ENCODE peak calls at places on chromosomes 6 and 20, in six cellular contexts. P is uterus, R is K562, T is transverse colon, O is psoas muscle, L is left ventricle myocardium inferior. Y is an unnamed sample. For H3K9me3, the result is how much of the 10 kb centered on the place peaks cover.

GRCh38 chr20:50353289-50353961 is 156.8 kb upstream of the PTPN1 start:
- DNase-seq in P (no peak), R (no peak), T (no peak), O (no peak), L (peak), Y (no peak)

GRCh38 chr6:10441004-10441654 is 26.3 kb upstream of the TFAP2A start:
- DNase-seq in P (no peak), R (no peak), T (no peak), O (no peak), L (no peak), Y (no peak)

GRCh38 chr20:37381621-37382538 is 35.9 kb downstream of the SRC start:
- DNase-seq in P (no peak), R (no peak), T (no peak), O (no peak), L (no peak), Y (peak)

GRCh38 chr6:118869894-118870665 is 23.9 kb upstream of the ASF1A start:
- DNase-seq in P (no peak), R (no peak), T (no peak), O (no peak), L (no peak), Y (no peak)

GRCh38 chr20:11063459-11063858 is 389.7 kb upstream of the JAG1 start:
- DNase-seq in P (no peak), R (no peak), T (no peak), O (no peak), L (no peak), Y (no peak)

GRCh38 chr6:152355166-152355565 is 282.0 kb downstream of the SYNE1 start:
- DNase-seq in P (no peak), R (no peak), T (no peak), O (no peak), L (no peak), Y (no peak)

GRCh38 chr20:44137210-44137781 is 49.7 kb downstream of the JPH2 start:
- DNase-seq in P (peak), R (no peak), T (peak), O (peak), L (peak), Y (no peak)

GRCh38 chr6:116210750-116211425 is 43.0 kb downstream of the TSPYL4 start:
- DNase-seq in P (no peak), R (no peak), T (no peak), O (peak), L (peak), Y (peak)

GRCh38 chr20:1423625-1424106 is 30.8 kb upstream of the FKBP1A start:
- DNase-seq in P (no peak), R (peak), T (peak), O (no peak), L (no peak), Y (no peak)

GRCh38 chr6:135280375-135281136 is 99.4 kb downstream of the MYB start:
- DNase-seq in P (no peak), R (no peak), T (no peak), O (no peak), L (no peak), Y (no peak)

GRCh38 chr6:18179770-18180393 is 24.7 kb downstream of the KDM1B start:
- DNase-seq in P (no peak), R (no peak), T (peak), O (no peak), L (peak), Y (peak)

GRCh38 chr20:3572151-3572550 is 91.0 kb downstream of the GFRA4 start:
- DNase-seq in P (no peak), R (no peak), T (no peak), O (no peak), L (no peak), Y (no peak)

GRCh38 chr6:38058022-38058421 is 238.5 kb downstream of the ZFAND3 start:
- DNase-seq in P (no peak), R (no peak), T (no peak), O (no peak), L (no peak), Y (no peak)

GRCh38 chr6:16089232-16089843 is 39.5 kb upstream of the MYLIP start:
- DNase-seq in P (no peak), R (no peak), T (no peak), O (no peak), L (no peak), Y (no peak)

GRCh38 chr6:63351995-63352586 is 32.3 kb upstream of the LGSN start:
- DNase-seq in P (no peak), R (no peak), T (no peak), O (no peak), L (no peak), Y (no peak)

GRCh38 chr6:89471287-89471867 is 38.4 kb downstream of the ANKRD6 start:
- DNase-seq in P (no peak), R (no peak), T (no peak), O (no peak), L (no peak), Y (no peak)

GRCh38 chr6:107811591-107812218 is 12.4 kb downstream of the SCML4 start:
- DNase-seq in P (no peak), R (no peak), T (no peak), O (no peak), L (no peak), Y (peak)

GRCh38 chr20:36827541-36828279 is 48.2 kb upstream of the TLDC2 start:
- DNase-seq in P (no peak), R (no peak), T (no peak), O (no peak), L (peak), Y (no peak)

GRCh38 chr20:24735263-24735662 is 213.8 kb upstream of the CST7 start:
- DNase-seq in P (no peak), R (no peak), T (no peak), O (no peak), L (no peak), Y (no peak)

GRCh38 chr6:26157150-26157837 is 70.1 kb downstream of the HFE start:
- DNase-seq in P (no peak), R (peak), T (peak), O (peak), L (peak), Y (peak)

GRCh38 chr20:7772376-7772775 is 167.9 kb downstream of the HAO1 start:
- DNase-seq in P (no peak), R (no peak), T (no peak), O (no peak), L (peak), Y (no peak)

GRCh38 chr6:109686566-109686965 is 4.4 kb downstream of the AK9 start:
- DNase-seq in P (no peak), R (no peak), T (no peak), O (no peak), L (no peak), Y (no peak)

GRCh38 chr20:57710841-57711240 is 1.0 kb upstream of the PMEPA1 start:
- DNase-seq in P (no peak), R (no peak), T (no peak), O (no peak), L (no peak), Y (no peak)

GRCh38 chr20:57711826-57712225 is 2.0 kb upstream of the PMEPA1 start:
- DNase-seq in P (no peak), R (no peak), T (no peak), O (no peak), L (no peak), Y (no peak)

GRCh38 chr20:57709823-57710799 is at the start of gene PMEPA1:
- DNase-seq in P (peak), R (peak), T (peak), O (peak), L (peak), Y (peak)

GRCh38 chr20:57712851-57713504 is 3.2 kb upstream of the PMEPA1 start:
- DNase-seq in P (no peak), R (no peak), T (no peak), O (no peak), L (no peak), Y (no peak)

GRCh38 chr20:57711311-57711712 is 1.5 kb upstream of the PMEPA1 start:
- DNase-seq in P (no peak), R (no peak), T (no peak), O (no peak), L (no peak), Y (no peak)
- H3K4me3 ChIP-seq in P (no peak), R (no peak), T (no peak), O (peak), L (peak), Y (no peak)

DNA sequence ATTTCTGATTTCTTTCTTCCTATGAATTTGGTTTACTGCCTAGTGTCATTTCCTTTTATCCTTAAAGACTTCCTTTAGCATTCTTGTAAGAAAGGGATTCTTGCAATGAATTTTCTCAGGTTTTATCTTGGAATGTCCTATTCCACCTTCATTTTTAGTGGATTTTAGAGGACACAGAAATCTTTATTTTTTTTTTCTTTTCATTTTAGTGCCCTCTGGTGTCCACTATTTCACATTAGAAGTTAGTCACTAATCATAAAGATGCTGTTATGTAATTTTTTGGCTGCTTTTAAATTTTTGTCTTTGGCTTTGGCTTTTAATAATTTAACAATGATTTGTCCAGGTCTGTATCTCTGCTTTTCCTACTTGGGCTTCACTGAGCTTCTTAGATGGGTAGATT is 28.1 kb downstream of the LMBRD1 start:
- DNase-seq in P (no peak), R (no peak), T (no peak), O (no peak), L (no peak), Y (no peak)
- TF ChIP-seq CTCF in P (no peak), R (no peak), T (no peak), O (no peak), L (peak), Y (peak)

DNA sequence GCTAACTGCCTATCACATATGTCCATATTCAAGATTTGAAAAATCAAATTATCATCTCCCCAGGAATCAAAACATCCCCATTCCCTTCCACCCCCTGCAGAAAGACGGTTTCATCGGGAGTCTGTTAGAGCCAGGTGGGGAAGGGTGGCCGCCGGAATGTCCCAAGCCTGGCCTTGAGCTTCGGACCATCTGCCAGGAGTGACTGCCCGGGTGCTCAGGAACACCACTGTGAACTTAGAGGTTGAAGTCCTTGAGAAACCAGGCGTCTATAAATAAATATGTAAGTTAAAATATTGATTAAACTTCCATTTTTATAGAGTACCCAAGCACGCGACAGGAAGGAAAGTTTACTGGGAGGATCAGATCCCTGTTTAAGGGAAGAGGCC is 250.8 kb downstream of the DLL1 start:
- DNase-seq in P (peak), R (no peak), T (no peak), O (no peak), L (no peak), Y (no peak)
- H3K9me3 ChIP-seq in P (under half), R (under half), T (under half), O (under half), L (under half), Y (under half)

DNA sequence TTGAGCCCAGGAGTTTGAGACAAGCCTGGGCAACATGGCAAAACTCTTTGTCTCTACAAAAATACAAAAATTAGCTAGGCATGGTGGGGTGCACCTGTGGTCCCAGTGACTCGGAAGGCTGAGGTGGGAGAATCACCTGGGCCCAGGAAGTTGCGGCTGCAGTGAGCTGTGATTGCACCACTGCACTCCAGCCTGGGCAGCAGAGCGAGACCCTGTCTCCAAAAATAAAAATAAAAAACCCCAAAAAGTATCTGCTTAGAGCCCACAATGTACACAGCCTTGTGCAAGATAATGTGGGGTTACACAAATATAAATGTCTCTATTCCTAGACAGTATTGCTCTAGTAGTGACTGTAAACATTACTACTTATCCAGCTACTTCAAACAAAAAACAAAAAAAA is 5.9 kb downstream of the ESF1 start:
- DNase-seq in P (no peak), R (no peak), T (no peak), O (no peak), L (no peak), Y (no peak)
- H3K4me3 ChIP-seq in P (no peak), R (no peak), T (no peak), O (no peak), L (no peak), Y (no peak)

GRCh38 chr6:69162811-69163210 is 527.7 kb downstream of the ADGRB3 start:
- DNase-seq in P (no peak), R (no peak), T (no peak), O (no peak), L (no peak), Y (no peak)

DNA sequence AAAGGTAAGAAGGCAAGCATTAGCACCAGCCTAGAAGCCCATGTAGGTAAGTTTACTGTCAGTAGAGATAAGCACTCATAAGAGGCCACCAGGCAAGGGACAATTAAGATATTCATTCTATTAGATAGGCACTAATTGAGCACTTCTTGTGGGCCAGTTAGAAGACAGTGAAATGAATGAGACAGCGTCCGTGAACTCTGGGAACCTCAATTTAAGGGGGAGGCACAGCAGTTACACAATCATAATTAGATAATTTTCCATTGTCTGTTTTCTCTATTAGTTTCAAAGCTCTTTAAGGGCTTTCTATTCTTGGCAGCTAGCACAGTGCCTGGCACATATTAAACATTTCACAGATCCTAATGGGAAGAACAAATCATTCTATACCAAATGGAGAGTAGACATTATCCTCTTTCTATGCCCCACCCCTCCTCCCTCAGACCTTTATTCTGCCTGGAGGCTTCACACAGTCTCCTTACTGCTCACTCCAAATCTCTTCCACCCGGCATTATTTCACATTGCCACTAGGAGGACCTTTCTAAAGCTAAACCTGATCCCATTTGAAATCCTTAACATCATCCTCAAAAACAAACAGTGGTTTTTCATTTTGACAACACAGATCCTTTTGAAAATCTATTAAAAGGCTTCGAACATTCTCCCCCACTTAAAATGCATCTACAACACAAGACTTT is 529.6 kb downstream of the ADGRB3 start:
- DNase-seq in P (no peak), R (no peak), T (no peak), O (no peak), L (no peak), Y (no peak)
- TF ChIP-seq CTCF in P (no peak), R (peak), T (no peak), O (no peak), L (peak), Y (no peak)

DNA sequence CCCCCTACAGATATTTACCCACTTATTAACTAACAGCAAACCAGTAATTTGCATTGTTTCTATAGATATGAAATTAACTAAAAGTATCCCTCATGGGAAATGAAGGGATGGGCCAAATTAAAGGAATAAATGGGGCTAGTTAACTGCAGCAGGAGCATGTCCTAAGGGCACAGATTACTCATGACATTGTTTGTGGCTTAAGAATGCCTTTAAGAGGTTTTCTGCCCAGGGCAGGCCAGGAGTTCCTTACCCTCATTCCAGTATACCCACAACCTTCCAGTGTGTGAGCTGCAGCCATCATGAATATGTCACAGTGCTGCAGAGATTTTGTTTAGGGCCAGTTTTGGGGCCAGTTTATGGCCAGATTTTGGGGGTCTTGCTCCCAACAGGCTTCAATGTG is 1101.9 kb downstream of the PRIM2 start:
- DNase-seq in P (no peak), R (no peak), T (no peak), O (no peak), L (no peak), Y (no peak)
- H3K9me3 ChIP-seq in P (under half), R (under half), T (under half), O (under half), L (half or more), Y (under half)

DNA sequence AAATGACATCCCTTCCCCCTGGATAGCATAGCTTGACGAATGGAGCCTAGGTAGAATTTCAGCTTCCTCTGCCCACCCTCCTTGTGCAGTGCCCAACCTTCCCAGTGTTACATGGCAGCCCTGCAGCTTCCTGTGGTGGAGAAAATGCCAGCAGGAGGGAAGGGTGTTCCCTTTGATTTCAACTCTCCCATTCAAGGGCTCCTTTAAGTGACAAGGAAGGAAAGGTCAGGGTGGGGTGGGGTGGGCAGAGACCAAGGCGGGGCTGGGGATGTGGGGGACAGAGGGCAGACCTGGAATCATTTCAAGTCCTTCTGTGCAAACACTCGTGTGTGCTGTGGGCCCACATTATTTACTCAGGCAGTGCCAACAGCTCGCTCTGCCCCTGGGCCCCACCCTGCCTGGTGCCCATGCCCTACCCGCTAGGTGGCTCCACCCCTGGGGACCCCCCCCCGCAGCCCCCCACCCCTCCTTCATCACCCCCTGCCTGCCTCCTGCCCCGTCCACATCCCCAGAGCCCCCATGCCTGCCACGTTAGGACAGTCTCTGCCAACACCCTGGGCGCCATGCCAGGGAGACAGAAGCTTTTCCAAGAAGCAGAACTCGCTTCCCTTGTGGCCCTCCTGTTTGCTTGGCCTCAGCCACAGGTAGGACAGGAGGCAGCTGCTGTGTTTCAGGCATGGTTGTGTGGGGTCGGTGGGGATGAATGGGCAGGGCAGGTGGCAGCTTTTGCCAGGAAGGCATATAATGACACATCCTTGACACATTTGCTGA is 9.4 kb downstream of the SPDEF start:
- DNase-seq in P (peak), R (no peak), T (peak), O (peak), L (peak), Y (peak)
- H3K4me3 ChIP-seq in P (no peak), R (no peak), T (no peak), O (no peak), L (no peak), Y (no peak)

GRCh38 chr20:14523090-14523489 is 185.7 kb upstream of the FLRT3 start:
- DNase-seq in P (no peak), R (no peak), T (no peak), O (no peak), L (no peak), Y (no peak)

GRCh38 chr20:14525439-14525838 is 188.0 kb upstream of the FLRT3 start:
- DNase-seq in P (no peak), R (no peak), T (no peak), O (no peak), L (no peak), Y (no peak)

GRCh38 chr20:14522595-14522994 is 185.2 kb upstream of the FLRT3 start:
- DNase-seq in P (no peak), R (no peak), T (no peak), O (no peak), L (no peak), Y (no peak)

GRCh38 chr20:14521436-14521835 is 184.0 kb upstream of the FLRT3 start:
- DNase-seq in P (no peak), R (no peak), T (no peak), O (no peak), L (no peak), Y (no peak)

DNA sequence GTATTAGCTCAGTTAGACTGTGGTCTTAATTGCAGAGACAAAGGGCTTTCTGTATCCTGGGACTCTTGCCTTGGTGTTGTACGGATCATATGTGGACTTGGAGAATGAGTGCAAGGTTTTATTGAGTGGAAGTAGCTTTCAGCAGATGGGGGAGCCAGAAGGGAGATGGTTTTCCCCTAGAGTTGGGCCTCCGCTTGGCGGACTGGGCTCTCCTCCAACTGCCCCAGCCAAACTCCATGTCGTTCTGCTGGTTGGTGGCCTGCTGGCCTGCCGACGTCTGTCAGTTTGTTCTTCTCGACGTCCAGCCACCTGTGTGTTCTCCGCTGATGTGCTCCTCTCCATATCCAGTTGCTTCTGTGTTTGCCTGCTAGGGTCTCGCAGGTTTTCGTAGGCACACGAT is 189.5 kb upstream of the FLRT3 start:
- DNase-seq in P (no peak), R (no peak), T (no peak), O (no peak), L (no peak), Y (no peak)
- TF ChIP-seq CTCF in P (no peak), R (no peak), T (no peak), O (no peak), L (no peak), Y (no peak)